ENCODE peak calls at places on chromosome 2, in seven cellular contexts. F is hepatocyte; O is CD8-positive, alpha-beta memory T cell; G is fibroblast of lung; A is A549; S is lower lobe of right lung; U is GM23248. V is an unnamed sample. For H3K4me1, the result is how much of the 10 kb centered on the place peaks cover.

GRCh38 chr2:62604336-62604735 is 98.3 kb upstream of the TMEM17 start:
- DNase-seq in F (no peak), O (no peak), G (peak), A (peak), S (no peak), U (peak), V (no peak)

GRCh38 chr2:36362291-36362690 is 6.7 kb downstream of the CRIM1 start:
- DNase-seq in F (no peak), O (no peak), G (peak), A (no peak), S (no peak), U (peak), V (no peak)

GRCh38 chr2:99389946-99390345 is 52.8 kb downstream of the EIF5B start:
- DNase-seq in F (no peak), O (no peak), G (no peak), A (no peak), S (no peak), U (peak), V (no peak)

GRCh38 chr2:69242651-69243051 is 144.4 kb downstream of the GFPT1 start:
- DNase-seq in F (peak), O (no peak), G (no peak), A (no peak), S (no peak), U (peak), V (no peak)

GRCh38 chr2:118417417-118418125 is 329.3 kb downstream of the INSIG2 start:
- DNase-seq in F (no peak), O (no peak), G (peak), A (no peak), S (no peak), U (peak), V (no peak)

GRCh38 chr2:144834954-144835633 is 315.2 kb upstream of the ZEB2 start:
- DNase-seq in F (peak), O (no peak), G (peak), A (peak), S (no peak), U (peak), V (no peak)

GRCh38 chr2:203648273-203648672 is 58.2 kb upstream of the CD28 start:
- DNase-seq in F (peak), O (no peak), G (no peak), A (peak), S (no peak), U (peak), V (no peak)

GRCh38 chr2:204012081-204012653 is 75.6 kb downstream of the ICOS start:
- DNase-seq in F (peak), O (no peak), G (no peak), A (no peak), S (no peak), U (peak), V (no peak)

GRCh38 chr2:235551965-235552364 is 58.1 kb downstream of the AGAP1 start:
- DNase-seq in F (peak), O (no peak), G (peak), A (peak), S (peak), U (peak), V (peak)

GRCh38 chr2:70923378-70924015 is 12.2 kb upstream of the ATP6V1B1 start:
- DNase-seq in F (peak), O (no peak), G (no peak), A (peak), S (no peak), U (no peak), V (no peak)

GRCh38 chr2:192007819-192008218 is 160.9 kb upstream of the CAVIN2 start:
- DNase-seq in F (no peak), O (no peak), G (peak), A (no peak), S (no peak), U (peak), V (no peak)

GRCh38 chr2:137133231-137133630 is 367.9 kb downstream of the THSD7B start:
- DNase-seq in F (no peak), O (no peak), G (no peak), A (no peak), S (no peak), U (no peak), V (no peak)

GRCh38 chr2:48694143-48694542 is 61.4 kb downstream of the LHCGR start:
- DNase-seq in F (no peak), O (no peak), G (peak), A (no peak), S (no peak), U (peak), V (no peak)

GRCh38 chr2:30666307-30666874 is 140.9 kb downstream of the CAPN13 start:
- DNase-seq in F (peak), O (no peak), G (peak), A (peak), S (no peak), U (peak), V (no peak)

GRCh38 chr2:30663806-30664205 is 143.4 kb downstream of the CAPN13 start:
- DNase-seq in F (no peak), O (no peak), G (no peak), A (no peak), S (no peak), U (no peak), V (no peak)

GRCh38 chr2:30664761-30665358 is 142.4 kb downstream of the CAPN13 start:
- DNase-seq in F (peak), O (no peak), G (peak), A (peak), S (no peak), U (peak), V (no peak)

GRCh38 chr2:30663321-30663720 is 143.9 kb downstream of the CAPN13 start:
- DNase-seq in F (no peak), O (no peak), G (no peak), A (no peak), S (no peak), U (no peak), V (no peak)

GRCh38 chr2:30665761-30666306 is 141.4 kb downstream of the CAPN13 start:
- DNase-seq in F (no peak), O (no peak), G (no peak), A (no peak), S (no peak), U (no peak), V (no peak)
- H3K4me3 ChIP-seq in F (no peak), O (no peak), G (no peak), A (no peak), S (no peak), U (no peak), V (no peak)

DNA sequence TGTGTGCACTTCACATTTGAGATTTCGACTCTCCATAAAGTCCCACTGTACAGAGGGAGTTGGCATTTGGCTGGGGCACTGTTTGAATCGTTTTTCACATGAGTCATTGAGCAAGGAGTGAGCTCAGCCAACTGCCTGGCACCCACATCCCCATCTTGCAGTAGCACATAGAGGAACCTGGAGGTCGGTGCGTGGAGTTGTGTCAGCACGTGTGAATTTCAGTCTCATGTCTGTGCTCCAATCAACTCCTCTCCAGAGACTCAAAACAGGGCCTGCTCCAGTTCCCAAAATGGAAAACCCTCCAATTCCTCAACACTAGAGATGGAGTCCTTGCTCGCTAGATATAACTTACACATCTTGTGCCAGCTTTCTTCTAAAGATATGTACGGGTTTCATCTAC is 126.8 kb upstream of the CAPN13 start:
- DNase-seq in F (no peak), O (no peak), G (no peak), A (no peak), S (no peak), U (peak), V (no peak)
- H3K4me1 ChIP-seq in F (under half), O (under half), G (under half), A (under half), S (under half), U (under half), V (under half)

DNA sequence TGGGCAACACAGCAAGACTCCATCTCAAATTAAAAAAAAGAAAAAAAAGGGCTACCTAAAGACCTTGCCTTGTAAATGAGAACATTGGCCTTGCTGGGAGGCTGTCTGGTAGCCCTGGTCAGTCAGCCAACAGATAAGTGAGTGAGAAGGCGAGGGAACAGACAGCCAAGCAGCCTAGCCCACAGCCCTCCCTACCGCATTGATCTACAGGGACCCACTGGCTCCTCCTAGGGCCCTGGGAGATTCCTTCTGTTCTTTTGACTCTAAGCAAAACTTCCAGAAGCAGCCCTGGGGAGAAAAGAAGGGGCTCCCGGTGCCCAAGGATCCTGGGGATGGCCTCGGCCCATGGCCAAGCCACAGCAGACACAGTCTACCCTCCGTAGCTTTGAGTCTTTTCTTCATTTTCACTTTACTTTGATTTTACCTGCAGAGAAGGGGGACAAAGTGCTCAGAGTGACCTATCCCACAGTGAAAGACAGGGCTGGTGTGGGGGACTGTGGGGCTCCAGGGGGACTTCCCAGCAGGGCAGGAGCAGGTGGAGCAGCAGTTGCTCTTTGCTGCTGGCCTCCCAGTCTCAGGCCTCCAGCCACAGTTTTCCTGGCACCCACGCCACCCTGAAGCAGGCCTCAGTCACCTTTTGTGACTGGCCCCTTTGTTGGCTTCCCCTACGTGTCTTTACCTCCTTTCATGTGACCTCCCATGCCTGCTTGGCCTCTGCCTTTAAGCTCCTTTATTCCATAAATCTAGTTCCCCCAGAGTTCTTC is 5.1 kb downstream of the CEP68 start:
- DNase-seq in F (no peak), O (no peak), G (no peak), A (no peak), S (no peak), U (no peak), V (no peak)
- H3K27ac ChIP-seq in F (no peak), O (no peak), G (no peak), A (no peak), S (no peak), U (no peak), V (no peak)

GRCh38 chr2:10288606-10289005 is 14.1 kb upstream of the HPCAL1 start:
- DNase-seq in F (no peak), O (no peak), G (no peak), A (no peak), S (no peak), U (no peak), V (no peak)

GRCh38 chr2:10286216-10287037 is 16.3 kb upstream of the HPCAL1 start:
- DNase-seq in F (no peak), O (no peak), G (no peak), A (no peak), S (peak), U (no peak), V (no peak)

GRCh38 chr2:10287766-10288165 is 14.9 kb upstream of the HPCAL1 start:
- DNase-seq in F (no peak), O (no peak), G (no peak), A (no peak), S (no peak), U (no peak), V (no peak)

GRCh38 chr2:10289352-10289751 is 13.4 kb upstream of the HPCAL1 start:
- DNase-seq in F (no peak), O (no peak), G (no peak), A (no peak), S (no peak), U (no peak), V (no peak)

DNA sequence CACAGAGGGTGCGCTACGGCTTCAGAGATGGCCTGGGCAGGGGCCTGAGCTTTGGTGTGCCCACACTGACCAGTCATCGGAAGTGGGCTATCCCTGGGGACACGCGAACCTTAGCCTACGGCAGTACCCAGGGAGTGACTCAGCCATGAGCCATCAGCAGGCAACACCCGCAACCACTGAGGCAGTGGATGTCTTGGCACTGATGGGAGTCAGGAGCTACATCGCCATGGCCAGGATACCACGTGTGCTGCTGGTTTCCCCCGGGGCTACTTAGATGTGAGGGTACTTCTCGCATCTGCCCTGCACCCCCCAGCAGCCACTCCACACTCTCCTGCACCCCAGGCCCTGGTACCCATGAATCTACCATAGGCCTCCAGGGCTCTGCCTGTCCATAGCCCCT is 12.8 kb upstream of the HPCAL1 start:
- DNase-seq in F (no peak), O (no peak), G (peak), A (peak), S (no peak), U (peak), V (no peak)
- H3K4me3 ChIP-seq in F (no peak), O (no peak), G (no peak), A (no peak), S (no peak), U (no peak), V (no peak)